ENCODE peak calls at places on chromosomes 11 and 22, in six cellular contexts. Q is PC-3, G is choroid plexus epithelial cell, F is stomach, V is GM12878, Y is PC-9. P is an unnamed sample.

GRCh38 chr11:129720156-129720555 is 95.5 kb upstream of the TMEM45B start:
- DNase-seq in Y (no peak), V (no peak), Q (no peak), F (no peak), G (no peak), P (no peak)

GRCh38 chr11:8917157-8917820 is 6.3 kb downstream of the AKIP1 start:
- DNase-seq in Q (peak; percentile 51), F (peak; percentile 42), Y (no peak), V (no peak), G (peak; percentile 97), P (no peak)

GRCh38 chr22:35842954-35843353 is 125.3 kb downstream of the APOL5 start:
- DNase-seq in V (no peak), G (peak; percentile 61), Y (no peak), Q (peak; percentile 72), F (no peak), P (peak; percentile 66)

GRCh38 chr22:48265000-48265625 is 1502.7 kb downstream of the TBC1D22A start:
- DNase-seq in F (no peak), Q (no peak), V (no peak), G (no peak), Y (no peak), P (no peak)

GRCh38 chr11:132126973-132127900 is 756.8 kb downstream of the NTM start:
- DNase-seq in F (no peak), V (no peak), Y (no peak), Q (peak; percentile 70), G (peak; percentile 95), P (no peak)

GRCh38 chr11:68212421-68213134 is 518 bp downstream of the KMT5B start:
- DNase-seq in F (peak; percentile 70), Y (peak; percentile 57), G (peak; percentile 81), V (no peak), Q (peak; percentile 80), P (peak; percentile 77)

GRCh38 chr11:57160665-57161064 is 21.1 kb upstream of the LRRC55 start:
- DNase-seq in Q (no peak), F (no peak), G (no peak), V (no peak), Y (no peak), P (no peak)

GRCh38 chr11:103035656-103036434 is 56.1 kb downstream of the DCUN1D5 start:
- DNase-seq in Q (peak; percentile 96), F (no peak), G (peak; percentile 94), V (peak; percentile 55), Y (peak; percentile 78), P (peak; percentile 36)

GRCh38 chr22:38452373-38453064 is 2.5 kb downstream of the KCNJ4 start:
- DNase-seq in F (no peak), V (no peak), Q (no peak), Y (no peak), G (no peak), P (no peak)

GRCh38 chr11:66607126-66607834 is 9.2 kb upstream of the RBM14 start:
- DNase-seq in F (peak; percentile 53), Q (no peak), V (no peak), G (peak; percentile 74), Y (no peak), P (no peak)

GRCh38 chr11:102724904-102725515 is at the start of gene MMP8:
- DNase-seq in G (no peak), F (no peak), V (no peak), Q (no peak), Y (no peak), P (no peak)

GRCh38 chr11:2927851-2928604 is 1.2 kb downstream of the PHLDA2 start:
- DNase-seq in Y (peak; percentile 56), G (peak; percentile 56), F (no peak), Q (peak; percentile 41), V (no peak), P (peak; percentile 38)

GRCh38 chr11:44310456-44311272 is 725 bp upstream of the ALX4 start:
- DNase-seq in V (no peak), G (no peak), Q (no peak), Y (no peak), F (no peak), P (no peak)

GRCh38 chr11:19988598-19988997 is 171.7 kb downstream of the DBX1 start:
- DNase-seq in F (no peak), Y (peak; percentile 84), V (no peak), Q (peak; percentile 25), G (peak; percentile 89), P (peak; percentile 15)

GRCh38 chr22:18975434-18976196 is 39.5 kb upstream of the PRODH start:
- DNase-seq in Q (no peak), G (no peak), V (no peak), Y (no peak), F (no peak), P (no peak)

GRCh38 chr22:26564672-26565071 is 25.3 kb downstream of the TPST2 start:
- DNase-seq in F (no peak), Q (no peak), Y (no peak), V (no peak), G (no peak), P (no peak)

GRCh38 chr11:65444314-65445051 is 21.9 kb downstream of the NEAT1 start:
- DNase-seq in G (peak; percentile 76), Y (no peak), F (no peak), Q (peak; percentile 3), V (no peak), P (no peak)

GRCh38 chr11:26477406-26477805 is 94.7 kb downstream of the MUC15 start:
- DNase-seq in V (no peak), Q (no peak), F (no peak), Y (no peak), G (no peak), P (no peak)

GRCh38 chr22:22237521-22237920 is 7.1 kb upstream of the VPREB1 start:
- DNase-seq in F (no peak), Y (no peak), V (no peak), Q (no peak), G (no peak), P (no peak)

GRCh38 chr22:22233081-22233480 is 11.5 kb upstream of the VPREB1 start:
- DNase-seq in Y (no peak), Q (no peak), F (no peak), G (no peak), V (no peak), P (no peak)

GRCh38 chr22:22230438-22230837 is 14.1 kb upstream of the VPREB1 start:
- DNase-seq in Y (no peak), V (no peak), Q (no peak), G (no peak), F (no peak), P (no peak)

GRCh38 chr22:22239311-22239939 is 5.2 kb upstream of the VPREB1 start:
- DNase-seq in Q (no peak), F (no peak), V (no peak), Y (no peak), G (no peak), P (no peak)

DNA sequence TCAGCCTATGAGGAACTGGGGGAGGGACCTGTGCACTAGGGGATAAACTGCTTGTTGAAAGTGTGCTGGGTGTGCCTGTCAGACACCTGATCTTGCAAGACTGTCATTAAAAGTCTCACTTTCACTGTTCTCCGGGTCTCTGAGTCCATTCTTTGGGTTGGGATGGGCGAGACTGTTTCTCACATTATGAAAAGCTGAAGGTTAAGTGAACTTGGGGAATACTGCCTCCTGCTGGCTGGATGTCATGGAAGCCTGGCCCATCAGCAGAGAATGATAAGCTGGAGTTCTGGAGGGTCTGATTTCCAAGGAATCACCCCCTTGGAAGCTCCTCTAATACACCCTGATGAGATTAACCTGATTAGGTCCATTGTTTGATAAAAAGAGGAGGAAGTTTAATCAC is 9.0 kb upstream of the VPREB1 start:
- DNase-seq in Y (peak; percentile 40), V (peak; percentile 17), G (peak; percentile 42), Q (peak; percentile 32), F (no peak), P (peak; percentile 42)
- TF ChIP-seq CTCF in Y (peak; percentile 44), V (peak; percentile 52), G (peak; percentile 70), Q (peak; percentile 53), F (no peak), P (peak; percentile 45)

GRCh38 chr22:22069450-22070370 is 87.1 kb upstream of the TOP3B start:
- DNase-seq in Y (no peak), Q (no peak), F (no peak), V (no peak), G (no peak), P (no peak)
- TF ChIP-seq CTCF in Y (no peak), Q (no peak), F (no peak), V (no peak), G (peak; percentile 4), P (no peak)

GRCh38 chr22:37196539-37197450 is 8.7 kb upstream of the C1QTNF6 start:
- DNase-seq in G (peak; percentile 77), F (peak; percentile 91), Q (peak; percentile 84), V (no peak), Y (peak; percentile 90), P (peak; percentile 64)
- TF ChIP-seq CTCF in G (peak; percentile 25), F (no peak), Q (no peak), V (no peak), Y (peak; percentile 41), P (no peak)

DNA sequence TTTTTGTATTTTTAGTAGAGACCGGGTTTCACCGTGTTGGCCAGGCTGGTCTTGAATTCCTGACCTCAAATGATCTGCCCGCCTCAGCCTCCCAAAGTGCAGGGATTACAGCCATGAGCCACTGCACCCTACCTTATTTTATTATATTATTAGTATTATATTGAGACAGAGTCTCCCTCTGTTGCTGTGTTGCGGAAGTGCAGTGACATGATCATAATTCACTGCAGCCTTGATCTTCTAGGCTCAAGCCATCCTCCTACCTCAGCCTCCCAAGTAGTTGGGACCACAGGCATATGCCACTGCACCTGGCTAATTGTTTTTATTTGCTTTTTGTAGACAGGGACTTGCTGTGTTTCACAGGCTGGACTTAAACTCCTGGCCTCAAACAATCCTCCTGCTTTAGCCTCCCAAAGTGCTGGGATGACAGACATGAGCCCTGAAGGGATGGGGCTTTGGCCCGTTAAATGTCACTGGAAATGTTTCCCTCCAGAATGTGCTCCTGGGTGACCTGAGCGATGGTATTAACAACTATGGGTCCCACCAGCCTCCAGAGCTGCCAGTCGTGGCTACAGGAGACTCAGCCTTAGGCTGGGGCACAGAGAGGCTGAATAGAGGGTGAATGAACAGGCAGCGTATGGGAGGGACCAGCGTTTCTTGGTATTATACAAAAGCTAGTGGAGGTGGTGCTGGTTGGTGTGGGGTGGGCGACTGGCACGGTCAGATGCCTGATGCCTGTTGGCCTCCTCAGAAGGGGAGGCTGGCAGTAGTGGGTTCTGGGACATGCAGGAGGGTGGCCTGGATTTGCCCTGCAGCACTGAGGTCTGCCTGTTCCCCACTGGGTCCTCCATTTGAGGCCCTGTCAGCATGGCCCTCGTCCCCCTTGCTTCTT is 7.3 kb downstream of the TANGO2 start:
- DNase-seq in Y (no peak), F (no peak), V (no peak), Q (peak; percentile 21), G (peak; percentile 49), P (peak; percentile 30)
- TF ChIP-seq CTCF in Y (peak; percentile 58), F (peak; percentile 9), V (peak; percentile 20), Q (peak; percentile 38), G (peak; percentile 57), P (peak; percentile 25)

DNA sequence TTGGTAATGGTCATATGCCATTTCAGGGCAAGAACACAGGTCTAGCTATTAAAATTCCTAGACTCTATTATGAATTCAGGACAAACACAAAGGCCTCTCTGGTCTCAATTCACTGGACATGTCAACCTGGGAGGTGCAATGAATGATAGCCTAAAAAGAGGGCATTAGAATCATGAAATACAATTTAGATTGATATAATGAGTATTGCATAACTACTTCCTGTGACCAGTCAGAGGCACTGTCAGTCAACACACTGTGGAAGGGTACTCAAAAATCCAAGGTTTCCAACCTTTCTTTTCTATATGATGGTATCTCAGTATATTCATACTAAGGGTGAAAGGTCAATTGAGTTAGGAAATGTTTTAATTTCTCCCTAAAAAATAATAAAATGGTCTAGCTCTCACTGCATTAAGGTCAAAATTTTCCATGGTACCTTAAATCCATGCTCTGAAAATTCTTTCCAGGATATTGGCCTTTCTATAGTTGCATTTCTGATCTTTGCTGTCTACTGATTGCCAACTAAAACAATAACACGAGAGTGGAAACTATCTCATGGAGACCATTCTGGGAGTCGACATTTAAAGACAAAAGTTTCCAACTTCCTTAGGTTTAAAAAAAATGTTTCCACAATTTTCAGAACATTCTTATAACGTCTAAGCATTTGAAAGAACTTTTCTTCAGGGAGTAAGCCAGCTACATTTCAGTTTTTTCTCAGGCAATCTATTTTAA is 81.7 kb upstream of the APOA1 start:
- DNase-seq in V (no peak), Y (no peak), Q (no peak), G (no peak), F (no peak), P (no peak)
- TF ChIP-seq CTCF in V (no peak), Y (no peak), Q (no peak), G (no peak), F (no peak), P (no peak)

P was measured in Calu3.